ENCODE peak calls at places on chromosomes 16 and 17, in five cellular contexts. E is cardiac fibroblast; W is activated T-helper 2 cell treated with anti-CD3 and anti-CD28 coated beads, Interferon-gamma antibody, Interleukin-2, Interleukin-4, amounts not matched to agents 10 μg/mL and 5 μg/mL and 100 μg/mL, durations not matched to agents 14 hours and 24 hours and 36 hours; S is stimulated activated CD8-positive, alpha-beta memory T cell treated with anti-CD3 and anti-CD28 coated beads, Interleukin-4, amount 100 ng/mL, for 1 hour; M is substantia nigra. R is an unnamed sample.

GRCh38 chr17:3043737-3044365 is 19.6 kb downstream of the OR1D5 start:
- DNase-seq in M (no peak), S (no peak), W (no peak), E (peak; percentile 11), R (peak; percentile 3)

GRCh38 chr17:77085916-77086432 is 54.8 kb upstream of the SEC14L1 start:
- DNase-seq in W (no peak), E (no peak), S (no peak), M (no peak), R (no peak)

GRCh38 chr17:14748036-14748715 is 447.3 kb downstream of the HS3ST3B1 start:
- DNase-seq in E (peak; percentile 50), S (no peak), W (no peak), M (no peak), R (peak; percentile 10)

GRCh38 chr17:48672340-48672739 is 46.2 kb upstream of the HOXB9 start:
- DNase-seq in E (no peak), M (no peak), W (no peak), S (no peak), R (no peak)

GRCh38 chr17:57940217-57940616 is 15.0 kb downstream of the CUEDC1 start:
- DNase-seq in E (no peak), M (peak; percentile 33), W (no peak), S (no peak), R (no peak)

GRCh38 chr16:56635441-56635967 is 3.0 kb upstream of the MT1A start:
- DNase-seq in S (no peak), M (no peak), W (no peak), E (no peak), R (no peak)

GRCh38 chr16:12627394-12627793 is 176.3 kb downstream of the CPPED1 start:
- DNase-seq in M (no peak), S (no peak), E (no peak), W (no peak), R (no peak)

GRCh38 chr16:72878301-72879269 is 169.3 kb downstream of the ZFHX3 start:
- DNase-seq in W (no peak), S (no peak), E (peak; percentile 70), M (no peak), R (no peak)

GRCh38 chr17:17682293-17682736 is 1.1 kb downstream of the RAI1 start:
- DNase-seq in S (no peak), W (peak; percentile 55), E (peak; percentile 36), M (peak; percentile 68), R (peak; percentile 72)